ENCODE peak calls at places on chromosomes 1 and 21, in four cellular contexts. O, G, W and I are unnamed samples.

GRCh38 chr1:63865561-63865960 is 91.7 kb downstream of the ROR1 start:
- DNase-seq in G (no peak), W (no peak), O (no peak), I (no peak)

GRCh38 chr1:221620437-221621384 is 121.2 kb downstream of the DUSP10 start:
- DNase-seq in G (no peak), W (no peak), O (no peak), I (no peak)

GRCh38 chr21:38894899-38895298 is 89.2 kb downstream of the ETS2 start:
- DNase-seq in W (no peak), G (no peak), O (no peak), I (no peak)

GRCh38 chr1:153649867-153650235 is 8.7 kb upstream of the SNAPIN start:
- DNase-seq in O (no peak), W (no peak), G (no peak), I (no peak)

GRCh38 chr1:28412731-28413130 is 43.2 kb downstream of the PHACTR4 start:
- DNase-seq in G (no peak), W (peak; percentile 77), O (no peak), I (no peak)

GRCh38 chr1:31571340-31572295 is 4.7 kb upstream of the TINAGL1 start:
- DNase-seq in G (no peak), O (no peak), W (no peak), I (no peak)

GRCh38 chr1:110667766-110668165 is 7.0 kb downstream of the KCNA3 start:
- DNase-seq in G (no peak), W (no peak), O (no peak), I (no peak)

GRCh38 chr1:26701995-26702679 is 6.3 kb downstream of the ARID1A start:
- DNase-seq in O (no peak), W (no peak), G (no peak), I (no peak)

GRCh38 chr1:241357366-241358305 is 631 bp upstream of the RGS7 start:
- DNase-seq in G (no peak), W (no peak), O (no peak), I (no peak)

GRCh38 chr1:198775606-198776005 is 136.8 kb downstream of the PTPRC start:
- DNase-seq in W (no peak), G (no peak), O (no peak), I (no peak)

GRCh38 chr1:22287946-22288520 is 145.1 kb upstream of the WNT4 start:
- DNase-seq in G (no peak), O (no peak), W (no peak), I (no peak)

GRCh38 chr1:149843302-149844041 is 55.9 kb upstream of the BOLA1 start:
- DNase-seq in G (no peak), W (peak; percentile 37), O (peak; percentile 23), I (no peak)

GRCh38 chr1:56376188-56376984 is 203.0 kb downstream of the PLPP3 start:
- DNase-seq in O (no peak), G (no peak), W (no peak), I (peak; percentile 19)

GRCh38 chr21:45906196-45906805 is 75.3 kb upstream of the COL6A1 start:
- DNase-seq in G (no peak), O (no peak), W (no peak), I (no peak)

DNA sequence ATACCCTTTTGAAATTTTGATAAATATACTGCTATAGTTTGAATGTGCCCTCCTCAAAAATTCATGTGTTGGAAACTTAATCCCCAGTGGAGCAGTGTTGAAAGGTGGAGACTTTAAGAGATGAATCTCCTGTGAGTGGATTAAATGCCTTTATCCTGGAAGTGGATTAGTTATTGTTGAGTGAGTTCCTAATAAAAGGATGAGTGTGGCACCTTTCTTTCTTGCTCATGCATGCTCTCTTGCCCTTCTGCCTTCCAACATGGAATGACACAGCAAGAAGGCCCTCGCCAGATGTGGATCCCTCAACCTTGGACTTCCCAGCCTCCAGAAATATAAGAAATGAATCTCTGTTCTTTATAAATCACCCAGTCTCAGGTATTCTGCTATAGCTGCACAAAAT is 51.8 kb downstream of the CD160 start:
- DNase-seq in G (no peak), O (no peak), W (no peak), I (no peak)
- TF ChIP-seq SRF in G (no peak), O (no peak), W (no peak), I (no peak)

DNA sequence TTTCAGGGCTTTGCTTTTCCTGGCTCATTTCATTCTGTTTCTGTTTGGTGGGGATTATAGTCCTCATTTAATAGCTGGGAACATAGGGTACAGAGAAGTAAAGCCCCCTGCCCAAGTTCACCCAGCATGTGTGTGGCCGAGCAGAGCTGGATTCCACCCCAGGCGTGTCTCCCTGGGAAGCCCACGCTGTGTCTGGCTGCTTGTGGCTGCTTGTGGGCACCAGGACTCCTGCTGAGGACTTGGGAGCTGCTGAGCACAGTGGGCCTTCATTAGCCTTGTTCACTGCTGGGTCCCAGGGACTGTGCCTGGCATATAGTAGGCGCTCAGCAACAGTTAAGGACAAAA is 396.9 kb downstream of the PTPRU start:
- DNase-seq in W (no peak), G (no peak), O (no peak), I (no peak)
- TF ChIP-seq SRF in W (no peak), G (no peak), O (no peak), I (no peak)

DNA sequence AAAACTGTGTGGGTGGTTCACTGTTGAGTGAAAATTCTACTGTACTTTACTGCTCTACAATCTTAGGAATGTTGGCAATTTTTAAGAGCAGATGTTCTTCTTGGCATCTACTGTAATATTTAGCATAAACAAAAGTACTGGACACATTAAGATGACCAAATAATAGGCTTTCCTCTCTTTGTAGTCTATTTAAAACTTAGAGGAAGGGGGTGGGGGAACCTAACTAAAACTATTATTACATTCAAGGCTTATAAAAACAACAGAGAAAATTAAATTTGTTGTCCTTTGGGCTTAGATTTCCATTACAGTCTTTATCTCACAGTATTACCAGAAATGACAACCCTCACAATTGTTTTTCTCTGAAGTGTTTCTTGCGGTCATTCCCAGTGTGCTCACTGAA is 181.2 kb downstream of the PLPPR4 start:
- DNase-seq in W (no peak), G (no peak), O (no peak), I (no peak)
- TF ChIP-seq SRF in W (no peak), G (no peak), O (no peak), I (no peak)

GRCh38 chr1:98005326-98006010 is 84.6 kb upstream of the DPYD start:
- DNase-seq in G (no peak), O (no peak), W (no peak), I (no peak)
- TF ChIP-seq SRF in G (no peak), O (no peak), W (no peak), I (no peak)